ENCODE peak calls at places on chromosomes 11 and 22, in five cellular contexts. One of them, this sample, is unnamed. For H3K4me1, the result is how much of the 10 kb centered on the place peaks cover.

GRCh38 chr11:17598700-17599459 is 51.8 kb downstream of the OTOG start:
- DNase-seq in mucosa of descending colon: peak
- DNase-seq in transverse colon: peak
- DNase-seq in CD4-positive, CD25-positive, alpha-beta regulatory T cell: peak
- DNase-seq in kidney: peak
- DNase-seq in this sample: peak

GRCh38 chr11:59773082-59773438 is 17.9 kb downstream of the STX3 start:
- DNase-seq in transverse colon: no peak
- DNase-seq in kidney: no peak
- DNase-seq in mucosa of descending colon: no peak
- DNase-seq in CD4-positive, CD25-positive, alpha-beta regulatory T cell: no peak
- DNase-seq in this sample: no peak

GRCh38 chr11:20364412-20364792 is 888 bp downstream of the HTATIP2 start:
- DNase-seq in mucosa of descending colon: no peak
- DNase-seq in kidney: no peak
- DNase-seq in CD4-positive, CD25-positive, alpha-beta regulatory T cell: no peak
- DNase-seq in transverse colon: peak
- DNase-seq in this sample: no peak

GRCh38 chr11:2760196-2760871 is 60.5 kb upstream of the KCNQ1OT1 start:
- DNase-seq in transverse colon: peak
- DNase-seq in kidney: peak
- DNase-seq in CD4-positive, CD25-positive, alpha-beta regulatory T cell: no peak
- DNase-seq in mucosa of descending colon: peak
- DNase-seq in this sample: peak

GRCh38 chr11:131969261-131969660 is 598.8 kb downstream of the NTM start:
- DNase-seq in transverse colon: no peak
- DNase-seq in kidney: no peak
- DNase-seq in CD4-positive, CD25-positive, alpha-beta regulatory T cell: no peak
- DNase-seq in mucosa of descending colon: no peak
- DNase-seq in this sample: no peak

GRCh38 chr11:5345831-5346230 is 2.5 kb upstream of the OR51B5 start:
- DNase-seq in kidney: no peak
- DNase-seq in transverse colon: no peak
- DNase-seq in CD4-positive, CD25-positive, alpha-beta regulatory T cell: no peak
- DNase-seq in mucosa of descending colon: no peak
- DNase-seq in this sample: no peak

GRCh38 chr11:55572548-55572947 is 620 bp downstream of the OR4C16 start:
- DNase-seq in mucosa of descending colon: no peak
- DNase-seq in CD4-positive, CD25-positive, alpha-beta regulatory T cell: no peak
- DNase-seq in transverse colon: no peak
- DNase-seq in kidney: no peak
- DNase-seq in this sample: no peak

GRCh38 chr11:108975641-108976071 is 310.8 kb downstream of the DDX10 start:
- DNase-seq in transverse colon: no peak
- DNase-seq in kidney: no peak
- DNase-seq in CD4-positive, CD25-positive, alpha-beta regulatory T cell: no peak
- DNase-seq in mucosa of descending colon: no peak
- DNase-seq in this sample: no peak

GRCh38 chr11:122424636-122425035 is 230.9 kb upstream of the UBASH3B start:
- DNase-seq in transverse colon: no peak
- DNase-seq in kidney: no peak
- DNase-seq in mucosa of descending colon: no peak
- DNase-seq in CD4-positive, CD25-positive, alpha-beta regulatory T cell: no peak
- DNase-seq in this sample: no peak

GRCh38 chr22:29078036-29078868 is 5.4 kb downstream of the KREMEN1 start:
- DNase-seq in kidney: no peak
- DNase-seq in transverse colon: no peak
- DNase-seq in mucosa of descending colon: no peak
- DNase-seq in CD4-positive, CD25-positive, alpha-beta regulatory T cell: no peak
- DNase-seq in this sample: no peak

GRCh38 chr11:68872216-68873003 is 30.7 kb upstream of the CPT1A start:
- DNase-seq in mucosa of descending colon: peak
- DNase-seq in CD4-positive, CD25-positive, alpha-beta regulatory T cell: no peak
- DNase-seq in kidney: no peak
- DNase-seq in transverse colon: no peak
- DNase-seq in this sample: no peak

GRCh38 chr11:116272181-116272789 is 500.5 kb downstream of the BUD13 start:
- DNase-seq in kidney: no peak
- DNase-seq in mucosa of descending colon: no peak
- DNase-seq in transverse colon: no peak
- DNase-seq in CD4-positive, CD25-positive, alpha-beta regulatory T cell: no peak
- DNase-seq in this sample: no peak

GRCh38 chr11:34331329-34331728 is 26.5 kb downstream of the ABTB2 start:
- DNase-seq in CD4-positive, CD25-positive, alpha-beta regulatory T cell: no peak
- DNase-seq in kidney: no peak
- DNase-seq in mucosa of descending colon: no peak
- DNase-seq in transverse colon: no peak
- DNase-seq in this sample: no peak

GRCh38 chr11:123475478-123475877 is 45.4 kb downstream of the GRAMD1B start:
- DNase-seq in CD4-positive, CD25-positive, alpha-beta regulatory T cell: no peak
- DNase-seq in transverse colon: no peak
- DNase-seq in kidney: no peak
- DNase-seq in mucosa of descending colon: no peak
- DNase-seq in this sample: no peak

GRCh38 chr22:30875481-30876215 is 92.9 kb downstream of the MORC2 start:
- DNase-seq in kidney: peak
- DNase-seq in CD4-positive, CD25-positive, alpha-beta regulatory T cell: no peak
- DNase-seq in mucosa of descending colon: peak
- DNase-seq in transverse colon: no peak
- DNase-seq in this sample: peak

GRCh38 chr11:3865388-3866193 is 10.1 kb downstream of the STIM1 start:
- DNase-seq in mucosa of descending colon: no peak
- DNase-seq in transverse colon: no peak
- DNase-seq in CD4-positive, CD25-positive, alpha-beta regulatory T cell: no peak
- DNase-seq in kidney: no peak
- DNase-seq in this sample: no peak

GRCh38 chr11:120273432-120273831 is 33.5 kb downstream of the POU2F3 start:
- DNase-seq in mucosa of descending colon: no peak
- DNase-seq in kidney: no peak
- DNase-seq in CD4-positive, CD25-positive, alpha-beta regulatory T cell: no peak
- DNase-seq in transverse colon: no peak
- DNase-seq in this sample: no peak

GRCh38 chr11:14336507-14337503 is 22.2 kb downstream of the RRAS2 start:
- DNase-seq in mucosa of descending colon: no peak
- DNase-seq in CD4-positive, CD25-positive, alpha-beta regulatory T cell: no peak
- DNase-seq in kidney: no peak
- DNase-seq in transverse colon: no peak
- DNase-seq in this sample: no peak

GRCh38 chr11:31810779-31811647 is at the start of gene PAX6:
- DNase-seq in mucosa of descending colon: peak
- DNase-seq in kidney: peak
- DNase-seq in CD4-positive, CD25-positive, alpha-beta regulatory T cell: peak
- DNase-seq in transverse colon: peak
- DNase-seq in this sample: peak

GRCh38 chr11:34050536-34050935 is 995 bp upstream of the CAPRIN1 start:
- DNase-seq in kidney: no peak
- DNase-seq in transverse colon: no peak
- DNase-seq in CD4-positive, CD25-positive, alpha-beta regulatory T cell: no peak
- DNase-seq in mucosa of descending colon: no peak
- DNase-seq in this sample: no peak

GRCh38 chr11:27471588-27472397 is 797 bp downstream of the LGR4 start:
- DNase-seq in kidney: peak
- DNase-seq in CD4-positive, CD25-positive, alpha-beta regulatory T cell: peak
- DNase-seq in transverse colon: peak
- DNase-seq in mucosa of descending colon: peak
- DNase-seq in this sample: peak

GRCh38 chr11:128416976-128417375 is 170.4 kb downstream of the ETS1 start:
- DNase-seq in transverse colon: no peak
- DNase-seq in kidney: no peak
- DNase-seq in mucosa of descending colon: no peak
- DNase-seq in CD4-positive, CD25-positive, alpha-beta regulatory T cell: no peak
- DNase-seq in this sample: no peak

GRCh38 chr11:35247428-35247827 is 108.5 kb downstream of the CD44 start:
- DNase-seq in transverse colon: peak
- DNase-seq in kidney: no peak
- DNase-seq in mucosa of descending colon: peak
- DNase-seq in CD4-positive, CD25-positive, alpha-beta regulatory T cell: peak
- DNase-seq in this sample: no peak

GRCh38 chr11:16841984-16842383 is 103.5 kb downstream of the C11orf58 start:
- DNase-seq in mucosa of descending colon: no peak
- DNase-seq in kidney: no peak
- DNase-seq in CD4-positive, CD25-positive, alpha-beta regulatory T cell: no peak
- DNase-seq in transverse colon: no peak
- DNase-seq in this sample: no peak

GRCh38 chr11:110376711-110377324 is 52.9 kb upstream of the FDX1 start:
- DNase-seq in kidney: peak
- DNase-seq in transverse colon: peak
- DNase-seq in CD4-positive, CD25-positive, alpha-beta regulatory T cell: no peak
- DNase-seq in mucosa of descending colon: no peak
- DNase-seq in this sample: peak

GRCh38 chr22:26624788-26625187 is 3.0 kb downstream of the CRYBA4 start:
- DNase-seq in transverse colon: no peak
- DNase-seq in CD4-positive, CD25-positive, alpha-beta regulatory T cell: no peak
- DNase-seq in mucosa of descending colon: no peak
- DNase-seq in kidney: no peak
- DNase-seq in this sample: no peak

GRCh38 chr22:47486569-47487312 is 724.3 kb downstream of the TBC1D22A start:
- DNase-seq in kidney: no peak
- DNase-seq in CD4-positive, CD25-positive, alpha-beta regulatory T cell: no peak
- DNase-seq in transverse colon: peak
- DNase-seq in mucosa of descending colon: no peak
- DNase-seq in this sample: peak
- H3K4me1 ChIP-seq in kidney: under half
- H3K4me1 ChIP-seq in CD4-positive, CD25-positive, alpha-beta regulatory T cell: under half
- H3K4me1 ChIP-seq in transverse colon: under half
- H3K4me1 ChIP-seq in mucosa of descending colon: under half
- H3K4me1 ChIP-seq in this sample: under half

GRCh38 chr22:23365961-23366360 is 185.7 kb downstream of the BCR start:
- DNase-seq in kidney: no peak
- DNase-seq in transverse colon: no peak
- DNase-seq in mucosa of descending colon: no peak
- DNase-seq in CD4-positive, CD25-positive, alpha-beta regulatory T cell: no peak
- DNase-seq in this sample: no peak

GRCh38 chr22:23373601-23374000 is 193.3 kb downstream of the BCR start:
- DNase-seq in transverse colon: no peak
- DNase-seq in kidney: no peak
- DNase-seq in CD4-positive, CD25-positive, alpha-beta regulatory T cell: no peak
- DNase-seq in mucosa of descending colon: no peak
- DNase-seq in this sample: no peak

GRCh38 chr22:23365524-23365923 is 185.2 kb downstream of the BCR start:
- DNase-seq in transverse colon: no peak
- DNase-seq in kidney: no peak
- DNase-seq in mucosa of descending colon: no peak
- DNase-seq in CD4-positive, CD25-positive, alpha-beta regulatory T cell: no peak
- DNase-seq in this sample: no peak

GRCh38 chr22:23370251-23370650 is 189.9 kb downstream of the BCR start:
- DNase-seq in transverse colon: no peak
- DNase-seq in kidney: no peak
- DNase-seq in mucosa of descending colon: no peak
- DNase-seq in CD4-positive, CD25-positive, alpha-beta regulatory T cell: no peak
- DNase-seq in this sample: no peak

GRCh38 chr22:23369054-23369685 is 188.9 kb downstream of the BCR start:
- DNase-seq in transverse colon: no peak
- DNase-seq in kidney: no peak
- DNase-seq in CD4-positive, CD25-positive, alpha-beta regulatory T cell: no peak
- DNase-seq in mucosa of descending colon: no peak
- DNase-seq in this sample: no peak
- H3K4me1 ChIP-seq in transverse colon: under half
- H3K4me1 ChIP-seq in kidney: under half
- H3K4me1 ChIP-seq in CD4-positive, CD25-positive, alpha-beta regulatory T cell: under half
- H3K4me1 ChIP-seq in mucosa of descending colon: under half
- H3K4me1 ChIP-seq in this sample: under half

DNA sequence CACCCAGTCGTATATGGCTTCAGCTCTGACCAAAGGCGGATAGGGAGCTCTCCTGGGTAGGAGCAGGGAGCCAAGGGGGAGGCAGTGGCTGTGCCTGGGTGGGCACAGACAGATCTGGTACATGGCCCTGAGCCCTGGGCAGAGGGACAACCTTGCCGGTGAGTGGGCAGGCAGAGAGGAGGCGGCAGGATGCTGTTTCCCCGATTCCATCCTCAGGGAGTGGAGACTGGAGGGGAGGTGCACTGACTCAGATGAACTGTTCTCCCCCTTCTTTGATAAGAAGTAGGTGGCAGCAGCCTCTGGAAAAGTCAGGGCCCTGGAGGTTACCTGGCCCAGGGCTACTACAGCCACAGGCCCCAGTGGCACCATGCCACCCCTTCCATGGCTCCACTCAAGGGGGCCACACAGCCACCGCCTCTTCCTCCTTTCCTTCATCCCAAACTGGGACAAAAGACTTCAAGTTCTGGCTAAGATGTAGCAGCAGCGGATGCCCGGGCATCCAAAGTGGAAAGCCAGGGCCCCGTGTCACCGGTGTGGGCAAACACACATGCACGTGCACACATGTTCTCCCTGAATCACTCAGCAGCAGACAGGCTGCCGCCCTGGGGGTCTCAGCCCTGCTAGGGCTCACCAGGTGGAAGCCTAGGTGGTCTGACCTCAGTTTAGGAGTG is 13.4 kb downstream of the CXCR5 start:
- DNase-seq in transverse colon: peak
- DNase-seq in kidney: peak
- DNase-seq in CD4-positive, CD25-positive, alpha-beta regulatory T cell: no peak
- DNase-seq in mucosa of descending colon: no peak
- DNase-seq in this sample: no peak
- H3K4me1 ChIP-seq in transverse colon: under half
- H3K4me1 ChIP-seq in kidney: under half
- H3K4me1 ChIP-seq in CD4-positive, CD25-positive, alpha-beta regulatory T cell: half or more
- H3K4me1 ChIP-seq in mucosa of descending colon: under half
- H3K4me1 ChIP-seq in this sample: under half

GRCh38 chr11:638616-639323 is 1.7 kb downstream of the DRD4 start:
- DNase-seq in transverse colon: no peak
- DNase-seq in kidney: no peak
- DNase-seq in mucosa of descending colon: no peak
- DNase-seq in CD4-positive, CD25-positive, alpha-beta regulatory T cell: no peak
- DNase-seq in this sample: no peak

GRCh38 chr11:637593-638507 is 781 bp downstream of the DRD4 start:
- DNase-seq in mucosa of descending colon: no peak
- DNase-seq in transverse colon: no peak
- DNase-seq in kidney: peak
- DNase-seq in CD4-positive, CD25-positive, alpha-beta regulatory T cell: no peak
- DNase-seq in this sample: no peak

GRCh38 chr11:640021-640706 is 3.1 kb downstream of the DRD4 start:
- DNase-seq in CD4-positive, CD25-positive, alpha-beta regulatory T cell: no peak
- DNase-seq in kidney: no peak
- DNase-seq in transverse colon: no peak
- DNase-seq in mucosa of descending colon: no peak
- DNase-seq in this sample: no peak

GRCh38 chr11:637333-637592 is 194 bp downstream of the DRD4 start:
- DNase-seq in kidney: no peak
- DNase-seq in mucosa of descending colon: no peak
- DNase-seq in transverse colon: no peak
- DNase-seq in CD4-positive, CD25-positive, alpha-beta regulatory T cell: no peak
- DNase-seq in this sample: no peak

DNA sequence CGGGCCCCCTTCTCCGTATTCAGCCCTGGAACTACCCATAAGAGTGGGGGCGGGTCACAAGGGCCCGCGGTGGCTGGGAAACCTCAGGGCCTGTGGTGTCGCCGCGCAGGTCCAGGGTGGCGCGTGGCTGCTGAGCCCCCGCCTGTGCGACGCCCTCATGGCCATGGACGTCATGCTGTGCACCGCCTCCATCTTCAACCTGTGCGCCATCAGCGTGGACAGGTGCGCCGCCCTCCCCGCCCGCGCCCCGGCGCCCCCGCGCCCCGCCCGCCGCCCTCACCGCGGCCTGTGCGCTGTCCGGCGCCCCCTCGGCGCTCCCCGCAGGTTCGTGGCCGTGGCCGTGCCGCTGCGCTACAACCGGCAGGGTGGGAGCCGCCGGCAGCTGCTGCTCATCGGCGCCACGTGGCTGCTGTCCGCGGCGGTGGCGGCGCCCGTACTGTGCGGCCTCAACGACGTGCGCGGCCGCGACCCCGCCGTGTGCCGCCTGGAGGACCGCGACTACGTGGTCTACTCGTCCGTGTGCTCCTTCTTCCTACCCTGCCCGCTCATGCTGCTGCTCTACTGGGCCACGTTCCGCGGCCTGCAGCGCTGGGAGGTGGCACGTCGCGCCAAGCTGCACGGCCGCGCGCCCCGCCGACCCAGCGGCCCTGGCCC is 2.4 kb downstream of the DRD4 start:
- DNase-seq in mucosa of descending colon: no peak
- DNase-seq in transverse colon: no peak
- DNase-seq in kidney: no peak
- DNase-seq in CD4-positive, CD25-positive, alpha-beta regulatory T cell: no peak
- DNase-seq in this sample: no peak
- H3K4me1 ChIP-seq in mucosa of descending colon: under half
- H3K4me1 ChIP-seq in transverse colon: under half
- H3K4me1 ChIP-seq in kidney: under half
- H3K4me1 ChIP-seq in CD4-positive, CD25-positive, alpha-beta regulatory T cell: under half
- H3K4me1 ChIP-seq in this sample: under half